ENCODE peak calls at places on chromosomes 12 and 14, in eight cellular contexts. Y is kidney, J is breast epithelium, P is iPS-NIHi11, M is iris pigment epithelial cell, W is iPS DF 19.7, I is fibroblast of the aortic adventitia, U is smooth muscle cell of the brain vasculature. L is an unnamed sample.

GRCh38 chr14:81677736-81678135 is 144.1 kb upstream of the SEL1L start:
- DNase-seq in U (no peak), M (no peak), Y (no peak), W (no peak), J (no peak), I (no peak), P (no peak), L (no peak)

GRCh38 chr12:26740991-26741390 is 92.0 kb downstream of the ITPR2 start:
- DNase-seq in W (no peak), M (no peak), P (no peak), Y (no peak), U (no peak), I (no peak), J (no peak), L (no peak)

GRCh38 chr12:117125275-117125613 is 26.0 kb upstream of the TESC start:
- DNase-seq in W (no peak), M (peak), Y (no peak), U (no peak), I (no peak), P (no peak), J (no peak), L (peak)

GRCh38 chr14:101557811-101558738 is 3.2 kb upstream of the DIO3 start:
- DNase-seq in W (no peak), P (no peak), J (no peak), I (no peak), U (no peak), Y (peak), M (no peak), L (peak)

GRCh38 chr14:106848330-106849121 is 1322.1 kb downstream of the TMEM121 start:
- DNase-seq in U (no peak), M (no peak), J (no peak), P (no peak), Y (no peak), I (no peak), W (no peak), L (no peak)

GRCh38 chr12:47156167-47156736 is 76.5 kb upstream of the AMIGO2 start:
- DNase-seq in U (no peak), W (no peak), I (peak), P (no peak), Y (no peak), M (peak), J (no peak), L (no peak)

GRCh38 chr14:55803506-55804197 is 223.6 kb downstream of the KTN1 start:
- DNase-seq in W (no peak), J (no peak), P (no peak), Y (no peak), I (peak), U (no peak), M (no peak), L (no peak)

GRCh38 chr12:130414381-130414780 is 76.7 kb downstream of the PIWIL1 start:
- DNase-seq in W (no peak), U (no peak), P (no peak), I (no peak), Y (no peak), M (no peak), J (no peak), L (no peak)

GRCh38 chr12:5329118-5329517 is 102.8 kb upstream of the NTF3 start:
- DNase-seq in W (peak), J (no peak), P (peak), Y (no peak), I (no peak), M (no peak), U (no peak), L (no peak)

GRCh38 chr14:26811756-26812305 is 214.0 kb upstream of the NOVA1 start:
- DNase-seq in P (no peak), M (peak), I (no peak), W (no peak), U (no peak), J (no peak), Y (no peak), L (no peak)

GRCh38 chr12:101781834-101782543 is 42.7 kb upstream of the SYCP3 start:
- DNase-seq in U (no peak), J (no peak), W (no peak), P (no peak), M (peak), I (peak), Y (no peak), L (no peak)

GRCh38 chr12:14689996-14690395 is 6.4 kb downstream of the GUCY2C start:
- DNase-seq in M (no peak), I (no peak), Y (no peak), U (no peak), P (no peak), J (no peak), W (no peak), L (no peak)

GRCh38 chr12:3326156-3326849 is 164.7 kb upstream of the PRMT8 start:
- DNase-seq in Y (peak), U (no peak), M (no peak), W (no peak), I (no peak), P (peak), J (no peak), L (no peak)

GRCh38 chr14:65287264-65288131 is 125.0 kb upstream of the FUT8 start:
- DNase-seq in I (no peak), Y (no peak), M (no peak), J (no peak), P (peak), W (no peak), U (no peak), L (no peak)

GRCh38 chr12:107635139-107635538 is 50.5 kb upstream of the PWP1 start:
- DNase-seq in Y (no peak), U (no peak), W (peak), P (peak), J (no peak), M (peak), I (peak), L (no peak)